ENCODE peak calls at places on chromosomes 12 and 14, in six cellular contexts. O, I, K, X, Q and Y are unnamed samples.
A peak's percentile ranks its signal among the peaks of the same experiment; 100 is the strongest.

GRCh38 chr12:71551529-71551928 is 111.9 kb downstream of the LGR5 start:
- DNase-seq in K (no peak), X (peak; percentile 73), I (peak; percentile 29), O (peak; percentile 55), Q (peak; percentile 55), Y (no peak)

GRCh38 chr12:6267007-6267721 is 43.3 kb upstream of the PLEKHG6 start:
- DNase-seq in Q (no peak), K (no peak), I (peak; percentile 46), O (peak; percentile 13), X (no peak), Y (no peak)

GRCh38 chr12:87756721-87757120 is 272.5 kb downstream of the C12orf50 start:
- DNase-seq in K (no peak), O (peak; percentile 13), Q (no peak), I (no peak), X (no peak), Y (no peak)

GRCh38 chr12:71591601-71592000 is 72.0 kb downstream of the ZFC3H1 start:
- DNase-seq in I (no peak), K (no peak), Q (no peak), O (no peak), X (no peak), Y (no peak)

GRCh38 chr12:12661086-12661485 is 34.9 kb downstream of the GPR19 start:
- DNase-seq in O (peak; percentile 69), I (peak; percentile 83), K (no peak), X (no peak), Q (no peak), Y (no peak)

GRCh38 chr14:38425324-38425976 is 169.6 kb upstream of the CLEC14A start:
- DNase-seq in I (no peak), K (no peak), O (no peak), Q (no peak), X (no peak), Y (no peak)

GRCh38 chr14:35965425-35965824 is 139.3 kb downstream of the BRMS1L start:
- DNase-seq in Q (no peak), X (no peak), K (no peak), O (no peak), I (no peak), Y (peak; percentile 21)

GRCh38 chr14:65101631-65102440 is 481 bp downstream of the MAX start:
- DNase-seq in O (no peak), X (peak; percentile 15), Q (no peak), I (no peak), K (peak; percentile 23), Y (no peak)

GRCh38 chr12:106416273-106416672 is 58.7 kb downstream of the POLR3B start:
- DNase-seq in X (no peak), K (no peak), I (no peak), Q (no peak), O (no peak), Y (no peak)

GRCh38 chr14:52950410-52950897 is 396 bp downstream of the FERMT2 start:
- DNase-seq in X (no peak), Q (no peak), K (peak; percentile 58), I (peak; percentile 32), O (peak; percentile 40), Y (peak; percentile 10)

GRCh38 chr14:74979029-74979428 is 23.6 kb upstream of the PGF start:
- DNase-seq in K (no peak), Q (no peak), O (no peak), I (no peak), X (no peak), Y (no peak)

GRCh38 chr12:4992881-4993280 is 50.8 kb upstream of the KCNA5 start:
- DNase-seq in I (no peak), X (no peak), K (no peak), O (no peak), Q (no peak), Y (no peak)

GRCh38 chr12:107223816-107224215 is 130.5 kb upstream of the CRY1 start:
- DNase-seq in X (no peak), K (no peak), I (peak; percentile 24), O (no peak), Q (no peak), Y (no peak)

GRCh38 chr14:91352101-91352500 is 65.5 kb downstream of the CCDC88C start:
- DNase-seq in K (peak; percentile 68), Q (no peak), I (no peak), O (no peak), X (no peak), Y (peak; percentile 20)

GRCh38 chr12:47904647-47905312 is at the start of gene VDR:
- DNase-seq in I (peak; percentile 91), Q (peak; percentile 56), X (peak; percentile 73), K (peak; percentile 70), O (peak; percentile 66), Y (peak; percentile 15)

GRCh38 chr14:99393059-99393655 is 87.5 kb downstream of the SETD3 start:
- DNase-seq in X (peak; percentile 37), I (peak; percentile 39), K (no peak), O (no peak), Q (no peak), Y (no peak)

GRCh38 chr12:112806721-112807120 is 15.2 kb downstream of the RPH3A start:
- DNase-seq in O (no peak), Q (no peak), K (no peak), I (no peak), X (no peak), Y (no peak)